ENCODE peak calls at places on chromosome 14, in eight cellular contexts. X is left cardiac atrium; O is Ammon's horn; P is RPMI7951; W is activated T-cell treated with anti-CD3 and anti-CD28 coated beads, Interleukin-2, amount 50 U/mL, for 72 hours; L is stomach; B is anterior cingulate cortex; Z is GM13976. F is an unnamed sample.
A peak's percentile ranks its signal among the peaks of the same experiment; 100 is the strongest.

GRCh38 chr14:55074662-55075061 is 23.2 kb downstream of the MAPK1IP1L start:
- DNase-seq in L (no peak), P (no peak), O (no peak), Z (peak; percentile 41), W (no peak), B (no peak), X (no peak), F (no peak)

GRCh38 chr14:106551265-106551664 is 1024.9 kb downstream of the TMEM121 start:
- DNase-seq in O (no peak), X (no peak), P (no peak), L (no peak), W (no peak), B (no peak), Z (no peak), F (no peak)

GRCh38 chr14:54133896-54134295 is 177.3 kb upstream of the BMP4 start:
- DNase-seq in X (no peak), B (no peak), O (no peak), Z (no peak), W (no peak), L (no peak), P (peak; percentile 51), F (no peak)

GRCh38 chr14:64704743-64705405 is 650 bp downstream of the PLEKHG3 start:
- DNase-seq in O (no peak), X (no peak), Z (no peak), B (no peak), L (peak; percentile 57), W (no peak), P (no peak), F (peak; percentile 81)

GRCh38 chr14:38971258-38971921 is 131.6 kb downstream of the SEC23A start:
- DNase-seq in P (no peak), O (no peak), X (no peak), B (no peak), W (no peak), L (no peak), Z (no peak), F (no peak)

GRCh38 chr14:86802726-86803125 is 1190.3 kb downstream of the GALC start:
- DNase-seq in W (no peak), B (no peak), O (no peak), X (no peak), Z (no peak), P (no peak), L (no peak), F (no peak)

GRCh38 chr14:33734387-33734786 is 216.5 kb downstream of the EGLN3 start:
- DNase-seq in P (no peak), B (no peak), W (no peak), L (no peak), X (no peak), O (no peak), Z (no peak), F (no peak)

GRCh38 chr14:35043046-35043445 is 3.0 kb upstream of the FAM177A1 start:
- DNase-seq in B (no peak), O (no peak), P (no peak), W (no peak), X (no peak), L (no peak), Z (no peak), F (no peak)

GRCh38 chr14:52360831-52361230 is 46.7 kb downstream of the PTGER2 start:
- DNase-seq in W (no peak), O (no peak), Z (no peak), L (peak; percentile 46), X (no peak), B (no peak), P (no peak), F (no peak)

GRCh38 chr14:68079941-68080697 is 260.5 kb downstream of the RAD51B start:
- DNase-seq in P (no peak), X (no peak), L (no peak), B (no peak), W (no peak), Z (no peak), O (no peak), F (no peak)

GRCh38 chr14:101088714-101089113 is 185.2 kb upstream of the RTL1 start:
- DNase-seq in Z (no peak), O (no peak), B (no peak), P (no peak), W (no peak), X (no peak), L (no peak), F (no peak)

GRCh38 chr14:100694579-100695422 is 31.9 kb upstream of the DLK1 start:
- DNase-seq in X (no peak), W (no peak), O (no peak), L (no peak), Z (no peak), B (no peak), P (peak; percentile 35), F (no peak)

GRCh38 chr14:101243587-101244338 is 317.5 kb upstream of the DIO3 start:
- DNase-seq in L (no peak), W (no peak), X (no peak), O (no peak), P (no peak), Z (no peak), B (no peak), F (no peak)

GRCh38 chr14:51211149-51211548 is 28.9 kb upstream of the TMX1 start:
- DNase-seq in X (no peak), W (no peak), Z (no peak), P (peak; percentile 46), O (no peak), L (peak; percentile 30), B (no peak), F (no peak)

GRCh38 chr14:93937519-93937918 is 10.4 kb downstream of the FAM181A start:
- DNase-seq in L (no peak), P (no peak), W (no peak), O (no peak), X (no peak), B (no peak), Z (no peak), F (no peak)

GRCh38 chr14:103878180-103878579 is 30.8 kb upstream of the PPP1R13B start:
- DNase-seq in O (no peak), Z (no peak), L (no peak), X (no peak), B (no peak), P (no peak), W (no peak), F (no peak)

GRCh38 chr14:36365766-36366165 is 45.3 kb upstream of the MBIP start:
- DNase-seq in P (no peak), W (no peak), Z (no peak), L (no peak), B (no peak), X (no peak), O (no peak), F (no peak)

GRCh38 chr14:72636094-72636493 is 257.8 kb downstream of the DPF3 start:
- DNase-seq in Z (no peak), O (no peak), P (no peak), W (no peak), L (no peak), X (no peak), B (no peak), F (no peak)

GRCh38 chr14:75980856-75981255 is 939 bp downstream of the TGFB3 start:
- DNase-seq in B (no peak), P (no peak), Z (no peak), W (no peak), O (no peak), L (peak; percentile 47), X (peak; percentile 44), F (peak; percentile 78)

GRCh38 chr14:55864890-55865655 is 253.1 kb upstream of the PELI2 start:
- DNase-seq in B (no peak), L (no peak), O (no peak), X (no peak), P (no peak), Z (peak; percentile 34), W (no peak), F (no peak)

GRCh38 chr14:31323419-31323818 is 96.9 kb downstream of the HEATR5A start:
- DNase-seq in L (no peak), X (no peak), P (no peak), W (no peak), Z (no peak), O (no peak), B (no peak), F (no peak)

GRCh38 chr14:105939810-105940508 is 413.6 kb downstream of the TMEM121 start:
- DNase-seq in W (no peak), P (no peak), L (peak; percentile 22), B (no peak), Z (no peak), O (no peak), X (no peak), F (no peak)

GRCh38 chr14:28412076-28412475 is 354.5 kb upstream of the FOXG1 start:
- DNase-seq in Z (no peak), O (no peak), B (no peak), X (no peak), L (no peak), P (peak; percentile 25), W (no peak), F (no peak)